ENCODE peak calls at places on chromosomes 6 and 20, in four cellular contexts. X is H1, T is GM12878, V is HepG2. C is an unnamed sample.
A peak's percentile ranks its signal among the peaks of the same experiment; 100 is the strongest.

GRCh38 chr6:152984387-152984872 is 1.6 kb upstream of the FBXO5 start:
- DNase-seq in X (no peak), T (peak; percentile 51), V (no peak), C (no peak)

GRCh38 chr20:25623225-25623735 is 534 bp downstream of the NANP start:
- DNase-seq in X (peak; percentile 66), T (peak; percentile 5), V (peak; percentile 64), C (peak; percentile 53)

GRCh38 chr6:25697537-25698340 is 45.7 kb downstream of the SCGN start:
- DNase-seq in X (no peak), T (no peak), V (no peak), C (no peak)

GRCh38 chr6:83517500-83517899 is 5.2 kb downstream of the PRSS35 start:
- DNase-seq in X (no peak), T (no peak), V (no peak), C (no peak)

GRCh38 chr20:25750765-25751696 is 54.4 kb upstream of the ZNF337 start:
- DNase-seq in X (no peak), T (peak; percentile 9), V (peak; percentile 70), C (peak; percentile 84)

GRCh38 chr20:7406671-7407070 is 533.6 kb downstream of the HAO1 start:
- DNase-seq in X (no peak), T (no peak), V (no peak), C (no peak)

GRCh38 chr20:25076731-25077609 is 5.0 kb downstream of the VSX1 start:
- DNase-seq in X (no peak), T (no peak), V (peak; percentile 82), C (no peak)

GRCh38 chr6:100808638-100809275 is 72.4 kb downstream of the ASCC3 start:
- DNase-seq in X (no peak), T (no peak), V (no peak), C (no peak)

GRCh38 chr6:39440039-39440426 is 117.5 kb upstream of the KCNK16 start:
- DNase-seq in X (no peak), T (no peak), V (no peak), C (no peak)

GRCh38 chr20:21232546-21233280 is 70.4 kb upstream of the XRN2 start:
- DNase-seq in X (no peak), T (no peak), V (no peak), C (no peak)

GRCh38 chr6:138258197-138258596 is 39.9 kb upstream of the PBOV1 start:
- DNase-seq in X (no peak), T (no peak), V (no peak), C (no peak)

GRCh38 chr6:46491201-46491788 is at the start of gene RCAN2:
- DNase-seq in X (peak; percentile 85), T (no peak), V (peak; percentile 27), C (peak; percentile 13)

GRCh38 chr20:4726710-4727391 is 5.1 kb downstream of the PRND start:
- DNase-seq in X (no peak), T (peak; percentile 24), V (no peak), C (no peak)

GRCh38 chr6:159213401-159213800 is 44.2 kb downstream of the FNDC1 start:
- DNase-seq in X (no peak), T (no peak), V (no peak), C (no peak)

GRCh38 chr6:16136536-16137450 is 7.9 kb downstream of the MYLIP start:
- DNase-seq in X (no peak), T (no peak), V (no peak), C (no peak)
- TF ChIP-seq EP300 in X (no peak), T (no peak), V (no peak), C (no peak)

GRCh38 chr6:6547111-6547879 is 41.2 kb upstream of the LY86 start:
- DNase-seq in X (peak; percentile 91), T (peak; percentile 79), V (peak; percentile 70), C (peak; percentile 86)

GRCh38 chr6:6545616-6546317 is 42.8 kb upstream of the LY86 start:
- DNase-seq in X (peak; percentile 48), T (no peak), V (no peak), C (no peak)

GRCh38 chr6:6546318-6547110 is 42.0 kb upstream of the LY86 start:
- DNase-seq in X (peak; percentile 75), T (no peak), V (no peak), C (no peak)

GRCh38 chr6:6542357-6542756 is 46.2 kb upstream of the LY86 start:
- DNase-seq in X (no peak), T (no peak), V (no peak), C (no peak)

DNA sequence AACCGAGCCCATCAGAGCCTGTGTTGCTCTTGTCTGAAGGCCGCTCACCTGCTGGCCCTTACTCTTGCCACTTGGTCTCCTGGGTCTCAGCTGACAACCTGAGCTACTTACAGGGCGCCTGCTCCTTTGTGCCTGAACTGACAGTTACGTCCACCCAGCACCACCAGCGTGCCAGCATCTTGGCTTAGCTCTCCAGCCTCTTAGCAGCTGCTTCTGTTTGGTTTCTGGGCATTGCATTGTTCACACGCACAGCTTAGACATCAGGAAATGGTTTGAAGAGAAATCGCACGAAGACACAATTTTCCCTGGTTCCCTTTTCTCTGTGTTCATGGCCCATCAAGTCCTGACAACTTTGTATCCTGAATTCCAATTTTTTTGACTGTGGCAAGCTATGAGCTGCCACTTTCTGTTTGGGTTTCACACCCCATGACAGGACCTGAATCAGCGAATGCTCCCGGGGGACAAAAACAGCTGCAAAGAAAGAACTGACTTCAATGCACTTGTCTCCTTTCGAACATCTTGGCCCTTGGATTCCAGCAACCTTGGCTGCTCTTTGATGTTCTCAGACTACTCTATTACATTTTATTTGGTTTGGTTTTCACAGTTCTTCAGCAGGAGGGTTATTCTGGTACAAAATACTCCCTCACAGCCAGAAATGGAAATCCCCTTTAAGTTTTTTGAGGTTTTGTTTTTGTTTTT is 45.2 kb upstream of the LY86 start:
- DNase-seq in X (no peak), T (peak; percentile 79), V (no peak), C (no peak)
- H3K4me2 ChIP-seq in X (no peak overlapping the region), T (peak overlapping the region; percentile 6), V (no peak overlapping the region), C (no peak overlapping the region)

GRCh38 chr6:89139509-89140346 is 6.1 kb upstream of the PM20D2 start:
- DNase-seq in X (no peak), T (no peak), V (no peak), C (no peak)
- TF ChIP-seq ATF3 in X (no peak), T (no peak), V (no peak), C (no peak)

DNA sequence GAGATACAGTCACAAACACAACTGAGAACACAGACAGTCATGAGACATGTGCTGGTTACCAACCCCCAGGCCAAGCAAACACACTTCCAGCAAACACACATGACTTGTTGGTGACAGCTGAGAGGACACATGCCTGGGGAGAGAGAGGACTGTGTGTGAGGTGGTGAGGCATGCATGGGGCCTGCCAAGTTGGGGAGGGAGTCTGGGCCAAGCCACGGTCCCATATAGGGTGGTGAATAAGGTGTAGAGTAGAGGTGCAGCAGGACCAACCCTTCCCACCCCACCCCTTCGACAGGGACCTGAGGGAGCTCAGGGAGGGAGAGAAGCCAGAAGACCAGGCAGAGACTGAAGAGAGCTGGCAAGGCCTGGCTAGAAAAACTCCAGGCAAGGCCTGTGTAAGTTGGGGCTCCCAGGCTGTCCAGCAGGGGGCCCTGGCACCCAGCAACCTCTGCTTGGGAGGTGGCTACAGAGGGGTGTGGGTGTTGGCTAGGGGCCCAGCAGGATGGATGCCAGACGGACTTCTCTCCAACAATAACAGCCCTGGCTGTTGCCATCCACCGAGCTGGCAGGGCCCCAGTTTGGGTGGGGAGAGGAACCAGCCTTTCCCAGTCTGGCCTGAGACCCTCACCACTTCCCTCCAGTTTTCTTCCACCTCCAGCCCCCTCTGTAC is 2.0 kb upstream of the SLC29A1 start:
- DNase-seq in X (peak; percentile 74), T (no peak), V (peak; percentile 85), C (peak; percentile 77)
- TF ChIP-seq EP300 in X (no peak), T (peak; percentile 22), V (no peak), C (no peak)